ENCODE peak calls at places on chromosome 12, in seven cellular contexts. V is bronchial epithelial cell, H is breast epithelium, O is ovary, B is fibroblast of the aortic adventitia, W is HFF-Myc, Z is mammary epithelial cell. D is an unnamed sample.

GRCh38 chr12:129190827-129191226 is 337.5 kb downstream of the GLT1D1 start:
- DNase-seq in O (no peak), W (no peak), B (no peak), V (no peak), H (no peak), Z (no peak), D (no peak)

GRCh38 chr12:44674866-44675265 is 201.2 kb downstream of the NELL2 start:
- DNase-seq in O (no peak), Z (no peak), B (no peak), H (no peak), V (peak), W (no peak), D (no peak)

GRCh38 chr12:52655720-52656124 is 3.7 kb upstream of the KRT2 start:
- DNase-seq in B (no peak), W (no peak), V (peak), Z (peak), O (no peak), H (no peak), D (no peak)

GRCh38 chr12:47818382-47818700 is 1.4 kb downstream of the HDAC7 start:
- DNase-seq in V (no peak), O (no peak), Z (no peak), B (no peak), H (no peak), W (no peak), D (no peak)

GRCh38 chr12:127414186-127414585 is 852.8 kb upstream of the TMEM132C start:
- DNase-seq in W (no peak), H (no peak), O (no peak), V (no peak), Z (no peak), B (no peak), D (no peak)

GRCh38 chr12:104188534-104188933 is 27.0 kb upstream of the TXNRD1 start:
- DNase-seq in O (no peak), V (no peak), B (no peak), W (no peak), Z (no peak), H (no peak), D (no peak)

GRCh38 chr12:46831335-46832083 is 5.7 kb upstream of the SLC38A4 start:
- DNase-seq in W (no peak), V (no peak), B (no peak), O (no peak), H (no peak), Z (no peak), D (no peak)

GRCh38 chr12:55703288-55703687 is 4.4 kb downstream of the ITGA7 start:
- DNase-seq in B (no peak), Z (no peak), V (no peak), W (no peak), O (no peak), H (no peak), D (no peak)

GRCh38 chr12:25824729-25825128 is 133.8 kb upstream of the RASSF8 start:
- DNase-seq in O (no peak), B (peak), V (no peak), H (no peak), Z (no peak), W (no peak), D (no peak)

GRCh38 chr12:127594351-127594970 is 672.5 kb upstream of the TMEM132C start:
- DNase-seq in W (no peak), O (no peak), V (no peak), H (no peak), B (no peak), Z (no peak), D (no peak)

GRCh38 chr12:22709292-22709691 is 84.3 kb downstream of the ETNK1 start:
- DNase-seq in Z (peak), H (no peak), W (no peak), B (peak), V (peak), O (no peak), D (peak)

GRCh38 chr12:10242539-10242938 is 29.9 kb downstream of the GABARAPL1 start:
- DNase-seq in H (no peak), O (no peak), W (no peak), V (no peak), Z (no peak), B (no peak), D (no peak)

GRCh38 chr12:30796891-30797371 is 42.2 kb upstream of the CAPRIN2 start:
- DNase-seq in O (no peak), H (no peak), B (peak), W (no peak), V (peak), Z (peak), D (no peak)

GRCh38 chr12:132904718-132905328 is 17.4 kb upstream of the CHFR start:
- DNase-seq in Z (peak), B (no peak), H (peak), O (peak), W (no peak), V (no peak), D (no peak)

GRCh38 chr12:46389130-46389616 is 16.6 kb upstream of the SLC38A2 start:
- DNase-seq in W (peak), H (no peak), Z (no peak), B (peak), O (no peak), V (no peak), D (peak)

GRCh38 chr12:72282721-72283120 is 10.6 kb downstream of the TRHDE start:
- DNase-seq in B (no peak), O (no peak), H (no peak), Z (peak), V (no peak), W (no peak), D (no peak)

DNA sequence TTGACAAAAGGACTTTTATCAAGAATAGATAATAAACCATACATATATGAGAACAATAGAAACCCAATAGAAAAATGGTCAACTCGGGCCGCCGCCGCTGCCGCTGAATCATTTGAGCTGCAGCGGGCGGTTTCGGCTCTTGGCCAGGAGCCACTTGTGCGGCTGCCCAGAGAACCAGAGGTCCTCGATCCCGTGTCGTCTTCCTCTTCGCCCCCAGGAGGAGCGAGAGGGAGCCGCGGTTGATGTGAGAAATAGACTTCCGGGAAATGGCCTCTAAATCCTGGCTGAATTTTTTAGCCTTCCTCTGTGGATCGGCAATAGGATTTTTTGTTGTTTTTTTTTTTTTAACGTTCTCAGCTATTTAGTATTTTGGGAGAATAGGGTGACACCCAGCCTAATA is 44.8 kb downstream of the CPSF6 start:
- DNase-seq in O (peak), Z (peak), H (no peak), V (peak), B (peak), W (peak), D (peak)
- H3K4me3 ChIP-seq in O (peak), Z (no peak), H (peak), V (no peak), B (peak), W (no peak), D (peak)

DNA sequence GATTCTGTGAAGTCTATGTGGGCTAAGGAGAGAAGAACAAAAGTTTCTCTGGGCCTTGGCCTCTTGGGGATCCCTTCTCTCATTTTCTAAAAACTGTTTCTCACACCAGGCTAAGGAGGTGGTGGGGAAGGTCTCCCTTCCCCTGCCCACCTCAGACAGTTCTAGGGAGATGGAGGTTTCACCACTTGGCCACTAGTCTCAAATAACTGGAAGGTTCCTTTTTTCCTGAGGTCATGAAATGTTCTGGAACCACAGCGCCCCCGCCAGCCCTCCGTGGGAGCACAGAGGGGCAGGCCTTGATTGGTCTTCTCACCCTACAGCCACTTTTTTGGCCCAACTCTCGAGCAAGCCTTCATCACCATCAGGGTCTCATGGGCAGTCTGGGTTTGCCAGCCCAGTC is 12.6 kb downstream of the C12orf43 start:
- DNase-seq in H (no peak), B (no peak), W (no peak), V (no peak), Z (no peak), O (no peak), D (no peak)
- TF ChIP-seq CTCF in H (no peak), B (no peak), W (no peak), V (no peak), Z (no peak), O (no peak), D (no peak)

GRCh38 chr12:40012709-40013108 is 93.2 kb downstream of the SLC2A13 start:
- DNase-seq in Z (no peak), O (no peak), H (no peak), V (no peak), W (no peak), B (no peak), D (no peak)
- H3K4me3 ChIP-seq in Z (no peak), O (no peak), H (no peak), V (no peak), W (no peak), B (no peak), D (no peak)

DNA sequence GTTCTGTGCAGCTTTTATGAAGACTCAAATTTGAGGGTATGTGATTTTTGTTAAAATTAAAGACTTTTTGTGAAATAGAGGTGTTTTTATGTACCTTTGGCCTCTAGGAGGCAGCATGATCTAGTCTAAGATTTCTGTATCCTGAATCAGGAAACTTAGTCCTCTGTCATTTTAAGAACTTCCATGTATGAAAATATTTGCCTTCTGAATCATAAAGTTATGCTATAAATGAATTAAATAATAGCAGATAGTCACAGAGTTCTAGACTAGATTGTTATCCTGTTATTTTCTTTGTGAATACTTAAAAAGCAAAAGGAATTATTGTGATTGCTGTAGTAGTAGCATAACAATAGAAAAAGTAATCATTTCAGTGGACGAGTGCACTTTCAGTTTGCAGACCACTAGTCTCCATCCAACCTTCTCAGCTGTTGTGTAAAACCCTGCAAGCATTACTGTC is 56.3 kb downstream of the FGD4 start:
- DNase-seq in Z (peak), H (no peak), O (no peak), B (peak), V (peak), W (peak), D (peak)
- TF ChIP-seq CTCF in Z (peak), H (peak), O (peak), B (peak), V (peak), W (peak), D (peak)

GRCh38 chr12:27627123-27627835 is 69.0 kb upstream of the REP15 start:
- DNase-seq in Z (peak), V (peak), O (no peak), H (no peak), B (peak), W (no peak), D (peak)
- H3K4me3 ChIP-seq in Z (no peak), V (no peak), O (no peak), H (no peak), B (peak), W (no peak), D (no peak)

DNA sequence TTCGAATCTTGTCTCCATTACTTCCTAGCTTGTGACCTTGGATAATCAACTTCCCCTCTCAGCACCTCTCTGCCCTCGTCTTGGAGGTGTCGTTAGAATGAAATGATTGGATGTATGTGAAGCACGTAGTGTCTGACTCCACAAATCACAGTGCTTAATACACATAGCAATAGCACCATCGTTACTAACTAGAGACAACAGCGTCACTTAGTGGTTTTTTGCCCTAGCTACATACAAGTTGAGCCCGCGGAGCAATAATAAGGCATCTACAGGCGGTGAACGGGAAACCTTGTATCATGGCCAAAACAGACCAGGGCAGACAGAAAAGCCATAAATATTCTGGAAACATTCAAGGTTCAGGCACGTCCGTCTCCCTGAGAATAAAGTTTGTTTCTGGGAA is 154.9 kb downstream of the ASCL4 start:
- DNase-seq in H (no peak), V (peak), W (peak), Z (peak), B (peak), O (no peak), D (peak)
- TF ChIP-seq CTCF in H (no peak), V (peak), W (peak), Z (peak), B (peak), O (no peak), D (peak)

GRCh38 chr12:95549392-95550084 is 1.7 kb downstream of the USP44 start:
- DNase-seq in V (no peak), O (no peak), W (no peak), B (no peak), H (no peak), Z (no peak), D (no peak)
- H3K4me3 ChIP-seq in V (no peak), O (no peak), W (no peak), B (no peak), H (peak), Z (no peak), D (peak)

DNA sequence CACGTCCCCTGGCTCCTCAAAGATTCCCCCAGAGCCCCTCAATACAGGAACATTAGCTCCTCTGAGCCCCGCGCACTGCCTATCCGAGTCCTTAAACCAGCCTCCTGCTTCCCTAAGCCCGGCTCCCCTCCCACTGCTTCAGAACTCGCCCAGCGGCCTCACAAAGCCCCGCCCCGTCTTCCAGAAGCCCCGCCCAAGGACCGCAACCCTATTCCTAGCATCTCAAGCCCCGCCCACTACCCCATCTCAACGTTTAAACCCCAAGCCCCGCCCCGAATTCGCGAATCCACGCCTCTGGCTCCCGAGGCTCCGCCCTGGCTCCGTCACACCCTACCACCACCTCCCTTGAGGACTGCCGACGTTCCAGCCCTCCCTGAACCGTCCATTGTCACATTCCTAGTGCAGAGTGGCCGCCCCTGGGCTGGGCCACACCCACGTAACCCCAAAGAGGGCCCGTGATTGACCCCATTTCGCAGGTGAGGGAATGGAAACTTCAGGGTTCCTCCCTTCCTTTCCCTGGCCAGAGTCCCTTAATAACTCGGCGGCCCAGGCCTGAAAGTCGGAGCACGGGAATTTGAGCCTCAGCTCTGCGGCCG is 646 bp upstream of the CORO1C start:
- DNase-seq in O (peak), V (peak), Z (peak), H (peak), W (peak), B (peak), D (peak)
- TF ChIP-seq CTCF in O (peak), V (no peak), Z (no peak), H (no peak), W (no peak), B (no peak), D (no peak)